ENCODE peak calls at places on chromosome 19, in seven cellular contexts. Q is endothelial cell of umbilical vein, A is cardiac muscle cell, Y is osteoblast, R is transverse colon, M is DND-41, S is GM10248. D is an unnamed sample.

GRCh38 chr19:48745208-48745995 is 1.3 kb downstream of the IZUMO1 start:
- DNase-seq in Q (peak), A (peak), Y (peak), R (peak), M (peak), S (peak), D (peak)

GRCh38 chr19:947707-948533 is 22.1 kb downstream of the ARID3A start:
- DNase-seq in Q (no peak), A (no peak), Y (no peak), R (peak), M (no peak), S (peak), D (peak)

GRCh38 chr19:42132030-42132628 is at the start of gene POU2F2:
- DNase-seq in Q (no peak), A (no peak), Y (peak), R (peak), M (peak), S (peak), D (peak)

GRCh38 chr19:4539697-4540581 is at the start of gene LRG1:
- DNase-seq in Q (peak), A (peak), Y (no peak), R (peak), M (no peak), S (peak), D (peak)

GRCh38 chr19:27962260-27962659 is 1250.7 kb downstream of the UQCRFS1 start:
- DNase-seq in Q (no peak), A (peak), Y (no peak), R (no peak), M (no peak), S (no peak), D (no peak)

GRCh38 chr19:42345191-42345812 is 19.9 kb downstream of the MEGF8 start:
- DNase-seq in Q (no peak), A (peak), Y (peak), R (no peak), M (no peak), S (no peak), D (no peak)

GRCh38 chr19:58021541-58022282 is 12.1 kb upstream of the ZSCAN1 start:
- DNase-seq in Q (peak), A (peak), Y (peak), R (peak), M (peak), S (no peak), D (no peak)

GRCh38 chr19:45515081-45515624 is 7.9 kb downstream of the VASP start:
- DNase-seq in Q (no peak), A (no peak), Y (no peak), R (peak), M (no peak), S (peak), D (peak)

GRCh38 chr19:35216833-35217707 is 11.5 kb downstream of the FAM187B start:
- DNase-seq in Q (no peak), A (no peak), Y (no peak), R (peak), M (no peak), S (peak), D (peak)

GRCh38 chr19:40716031-40716654 is 543 bp downstream of the COQ8B start:
- DNase-seq in Q (peak), A (no peak), Y (no peak), R (no peak), M (peak), S (no peak), D (peak)

GRCh38 chr19:1274081-1274851 is 1.1 kb upstream of the FAM174C start:
- DNase-seq in Q (no peak), A (no peak), Y (no peak), R (no peak), M (no peak), S (no peak), D (no peak)

GRCh38 chr19:42487025-42487797 is 41.1 kb downstream of the CEACAM1 start:
- DNase-seq in Q (no peak), A (peak), Y (no peak), R (no peak), M (peak), S (no peak), D (no peak)

GRCh38 chr19:1624458-1624857 is 19.2 kb upstream of the UQCR11 start:
- DNase-seq in Q (peak), A (peak), Y (peak), R (peak), M (peak), S (peak), D (peak)

GRCh38 chr19:2917275-2918184 is 16.8 kb downstream of the ZNF57 start:
- DNase-seq in Q (no peak), A (no peak), Y (no peak), R (no peak), M (no peak), S (no peak), D (no peak)

GRCh38 chr19:2227415-2228156 is 8.5 kb downstream of the PLEKHJ1 start:
- DNase-seq in Q (no peak), A (no peak), Y (peak), R (peak), M (no peak), S (peak), D (no peak)

GRCh38 chr19:4556574-4557185 is 2.8 kb downstream of the SEMA6B start:
- DNase-seq in Q (peak), A (peak), Y (peak), R (peak), M (peak), S (no peak), D (no peak)

GRCh38 chr19:7869453-7869909 is 4.7 kb downstream of the PRR36 start:
- DNase-seq in Q (peak), A (peak), Y (peak), R (peak), M (no peak), S (peak), D (peak)

GRCh38 chr19:34096020-34096915 is 76.0 kb upstream of the LSM14A start:
- DNase-seq in Q (peak), A (peak), Y (peak), R (no peak), M (no peak), S (peak), D (peak)

GRCh38 chr19:38281820-38282566 is 17.6 kb downstream of the SPINT2 start:
- DNase-seq in Q (no peak), A (no peak), Y (no peak), R (no peak), M (no peak), S (no peak), D (no peak)

GRCh38 chr19:39795001-39795400 is 16.3 kb downstream of the LEUTX start:
- DNase-seq in Q (no peak), A (no peak), Y (no peak), R (no peak), M (no peak), S (peak), D (peak)

GRCh38 chr19:56837892-56838679 is 2.4 kb downstream of the PEG3 start:
- DNase-seq in Q (no peak), A (peak), Y (no peak), R (peak), M (no peak), S (no peak), D (no peak)

GRCh38 chr19:47435883-47436417 is 16.6 kb upstream of the MEIS3 start:
- DNase-seq in Q (no peak), A (no peak), Y (peak), R (no peak), M (no peak), S (no peak), D (no peak)

GRCh38 chr19:43624933-43625332 is 5.5 kb upstream of the ZNF428 start:
- DNase-seq in Q (no peak), A (peak), Y (peak), R (peak), M (peak), S (peak), D (peak)

GRCh38 chr19:28239270-28239669 is 973.7 kb downstream of the UQCRFS1 start:
- DNase-seq in Q (no peak), A (peak), Y (no peak), R (no peak), M (peak), S (no peak), D (no peak)

GRCh38 chr19:32362318-32362691 is 16.9 kb downstream of the ZNF507 start:
- DNase-seq in Q (no peak), A (no peak), Y (no peak), R (no peak), M (no peak), S (no peak), D (no peak)

GRCh38 chr19:32870154-32870573 is 597 bp upstream of the SLC7A9 start:
- DNase-seq in Q (no peak), A (no peak), Y (no peak), R (no peak), M (no peak), S (no peak), D (no peak)

GRCh38 chr19:57850553-57851017 is 926 bp downstream of the ZNF587 start:
- DNase-seq in Q (peak), A (peak), Y (peak), R (peak), M (peak), S (no peak), D (peak)

GRCh38 chr19:1471514-1472107 is 7.4 kb downstream of the C19orf25 start:
- DNase-seq in Q (no peak), A (no peak), Y (peak), R (no peak), M (peak), S (no peak), D (no peak)

GRCh38 chr19:35693422-35693821 is 10.9 kb upstream of the ZBTB32 start:
- DNase-seq in Q (no peak), A (no peak), Y (no peak), R (no peak), M (no peak), S (no peak), D (no peak)

GRCh38 chr19:10612515-10613119 is 12.7 kb upstream of the SLC44A2 start:
- DNase-seq in Q (no peak), A (no peak), Y (no peak), R (peak), M (no peak), S (peak), D (no peak)

GRCh38 chr19:9835507-9835949 is 410 bp downstream of the PIN1 start:
- DNase-seq in Q (no peak), A (no peak), Y (no peak), R (peak), M (no peak), S (no peak), D (no peak)

GRCh38 chr19:41904118-41904870 is 21.3 kb downstream of the ARHGEF1 start:
- DNase-seq in Q (no peak), A (no peak), Y (no peak), R (peak), M (no peak), S (no peak), D (no peak)

GRCh38 chr19:39679791-39680168 is 24.1 kb downstream of the LGALS16 start:
- DNase-seq in Q (no peak), A (no peak), Y (no peak), R (no peak), M (no peak), S (no peak), D (peak)

DNA sequence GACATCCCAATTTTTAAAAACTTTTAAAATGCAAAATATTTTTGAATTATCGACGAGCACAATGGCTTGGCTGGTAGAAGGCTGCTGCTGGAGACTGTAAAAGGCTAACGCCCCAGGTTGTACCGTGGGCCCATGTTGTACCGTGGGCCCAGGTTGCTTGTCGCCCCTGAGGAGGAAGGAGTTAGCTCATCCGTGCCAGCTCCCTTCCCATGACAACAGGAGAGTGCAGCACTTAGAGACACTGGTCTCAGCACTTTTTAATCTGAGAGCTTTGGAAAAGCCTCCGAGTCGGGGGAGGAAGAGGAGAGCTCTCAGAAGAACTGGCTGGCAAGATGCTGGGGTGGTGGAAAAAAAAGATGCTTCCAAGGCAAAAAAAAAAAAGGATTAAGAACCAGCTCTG is 50.3 kb upstream of the CACNA1A start:
- DNase-seq in Q (no peak), A (no peak), Y (no peak), R (no peak), M (no peak), S (no peak), D (no peak)
- TF ChIP-seq CTCF in Q (no peak), A (no peak), Y (no peak), R (no peak), M (no peak), S (no peak), D (no peak)

GRCh38 chr19:18287836-18288772 is 6.7 kb upstream of the JUND start:
- DNase-seq in Q (no peak), A (no peak), Y (peak), R (no peak), M (no peak), S (no peak), D (no peak)
- TF ChIP-seq CTCF in Q (no peak), A (no peak), Y (no peak), R (no peak), M (no peak), S (no peak), D (no peak)

GRCh38 chr19:53431399-53432087 is at the start of gene ZNF761:
- DNase-seq in Q (peak), A (peak), Y (peak), R (peak), M (peak), S (peak), D (peak)
- TF ChIP-seq CTCF in Q (peak), A (peak), Y (no peak), R (peak), M (peak), S (no peak), D (no peak)

GRCh38 chr19:13839193-13839937 is 37.6 kb upstream of the NANOS3 start:
- DNase-seq in Q (peak), A (peak), Y (peak), R (peak), M (no peak), S (peak), D (peak)
- TF ChIP-seq CTCF in Q (no peak), A (no peak), Y (no peak), R (peak), M (no peak), S (no peak), D (no peak)

DNA sequence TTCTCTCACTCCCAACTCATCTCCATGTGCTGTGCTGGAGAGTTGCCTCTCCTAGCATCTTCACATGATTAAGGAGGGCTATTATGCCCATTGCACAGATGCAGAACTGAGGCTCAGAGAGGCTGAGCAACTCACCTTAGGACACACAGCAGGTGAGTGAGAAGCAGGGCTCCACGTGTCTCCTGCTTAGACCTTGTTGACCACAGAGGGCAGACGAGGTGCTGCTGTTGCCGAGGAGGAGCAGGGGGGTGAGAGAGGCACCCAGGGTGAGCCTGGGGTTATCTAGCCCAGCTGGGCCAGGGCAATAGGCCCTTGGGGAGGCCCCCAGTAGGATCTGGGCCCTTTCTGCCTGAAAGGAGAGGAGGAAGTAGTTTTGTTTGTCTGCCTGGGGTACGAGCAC is 2.4 kb upstream of the HSH2D start:
- DNase-seq in Q (no peak), A (no peak), Y (peak), R (peak), M (no peak), S (peak), D (peak)
- TF ChIP-seq CTCF in Q (no peak), A (no peak), Y (no peak), R (no peak), M (no peak), S (no peak), D (no peak)

GRCh38 chr19:5997371-5997770 is 19.4 kb upstream of the RANBP3 start:
- DNase-seq in Q (no peak), A (no peak), Y (peak), R (no peak), M (no peak), S (no peak), D (no peak)
- TF ChIP-seq CTCF in Q (peak), A (no peak), Y (no peak), R (no peak), M (no peak), S (no peak), D (no peak)

D was measured in GM20000.